ENCODE peak calls at places on chromosomes 11 and 22, in seven cellular contexts. J is WTC11, X is HepG2, Y is H1, T is GM12878, U is K562, A is HCT116. M is an unnamed sample.

GRCh38 chr11:101436511-101437142 is 147.2 kb downstream of the TRPC6 start:
- DNase-seq in J (peak; percentile 74), X (peak; percentile 18), Y (peak; percentile 74), T (no peak), U (peak; percentile 14), A (peak; percentile 46), M (peak; percentile 41)

GRCh38 chr11:15627560-15627959 is 512.8 kb downstream of the INSC start:
- DNase-seq in J (no peak), X (no peak), Y (no peak), T (no peak), U (no peak), A (no peak), M (no peak)

GRCh38 chr11:45730014-45730413 is 64.6 kb upstream of the CHST1 start:
- DNase-seq in J (no peak), X (no peak), Y (no peak), T (no peak), U (no peak), A (no peak), M (no peak)

GRCh38 chr22:41565403-41566054 is 4.7 kb downstream of the CSDC2 start:
- DNase-seq in J (no peak), X (peak; percentile 55), Y (no peak), T (no peak), U (peak; percentile 61), A (peak; percentile 61), M (no peak)

GRCh38 chr22:33240901-33241300 is 182.7 kb upstream of the SYN3 start:
- DNase-seq in J (no peak), X (no peak), Y (no peak), T (no peak), U (no peak), A (no peak), M (no peak)

GRCh38 chr22:37999640-38000272 is 15.4 kb upstream of the SOX10 start:
- DNase-seq in J (no peak), X (no peak), Y (no peak), T (no peak), U (peak; percentile 23), A (peak; percentile 75), M (peak; percentile 57)

GRCh38 chr11:119680899-119681370 is 48.1 kb downstream of the NECTIN1 start:
- DNase-seq in J (no peak), X (no peak), Y (no peak), T (no peak), U (no peak), A (no peak), M (no peak)

GRCh38 chr11:120227228-120227852 is 12.6 kb upstream of the POU2F3 start:
- DNase-seq in J (no peak), X (no peak), Y (no peak), T (no peak), U (no peak), A (no peak), M (no peak)

GRCh38 chr22:30414525-30415047 is 11.0 kb upstream of the MTFP1 start:
- DNase-seq in J (no peak), X (no peak), Y (no peak), T (no peak), U (no peak), A (no peak), M (no peak)

GRCh38 chr11:33507356-33507755 is 193.3 kb downstream of the C11orf91 start:
- DNase-seq in J (no peak), X (no peak), Y (no peak), T (no peak), U (no peak), A (no peak), M (no peak)

GRCh38 chr11:65565624-65566453 is 4.4 kb upstream of the ZNRD2 start:
- DNase-seq in J (no peak), X (no peak), Y (no peak), T (no peak), U (no peak), A (no peak), M (no peak)
- TF ChIP-seq SP1 in J (no peak), X (no peak), Y (no peak), T (no peak), U (no peak), A (no peak), M (no peak)

DNA sequence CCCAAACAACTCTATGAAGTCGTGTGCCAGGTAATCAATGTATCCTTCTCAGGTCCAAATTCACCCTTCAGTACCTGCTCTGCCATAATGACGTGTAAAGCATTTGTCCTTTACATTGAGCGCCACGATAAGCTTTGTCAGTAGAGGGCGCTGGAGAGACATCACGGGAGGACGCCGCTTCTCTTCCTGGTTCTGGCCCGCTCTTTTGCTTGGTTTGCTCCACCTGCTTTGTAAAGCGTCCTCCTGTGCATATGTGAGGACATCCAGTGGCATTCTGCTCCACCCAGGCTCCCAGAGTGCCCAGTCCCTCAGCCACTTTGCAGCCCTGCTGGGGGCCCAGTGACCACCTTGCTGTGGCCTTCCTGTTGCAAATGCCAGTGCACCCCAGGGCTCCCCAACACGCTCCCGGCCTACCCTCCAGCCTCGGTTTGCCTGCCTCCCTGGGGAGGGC is 61.1 kb downstream of the WT1 start:
- DNase-seq in J (peak; percentile 86), X (peak; percentile 62), Y (peak; percentile 89), T (peak; percentile 25), U (peak; percentile 75), A (peak; percentile 19), M (peak; percentile 46)
- TF ChIP-seq SP1 in J (no peak), X (no peak), Y (no peak), T (no peak), U (peak; percentile 23), A (no peak), M (no peak)

DNA sequence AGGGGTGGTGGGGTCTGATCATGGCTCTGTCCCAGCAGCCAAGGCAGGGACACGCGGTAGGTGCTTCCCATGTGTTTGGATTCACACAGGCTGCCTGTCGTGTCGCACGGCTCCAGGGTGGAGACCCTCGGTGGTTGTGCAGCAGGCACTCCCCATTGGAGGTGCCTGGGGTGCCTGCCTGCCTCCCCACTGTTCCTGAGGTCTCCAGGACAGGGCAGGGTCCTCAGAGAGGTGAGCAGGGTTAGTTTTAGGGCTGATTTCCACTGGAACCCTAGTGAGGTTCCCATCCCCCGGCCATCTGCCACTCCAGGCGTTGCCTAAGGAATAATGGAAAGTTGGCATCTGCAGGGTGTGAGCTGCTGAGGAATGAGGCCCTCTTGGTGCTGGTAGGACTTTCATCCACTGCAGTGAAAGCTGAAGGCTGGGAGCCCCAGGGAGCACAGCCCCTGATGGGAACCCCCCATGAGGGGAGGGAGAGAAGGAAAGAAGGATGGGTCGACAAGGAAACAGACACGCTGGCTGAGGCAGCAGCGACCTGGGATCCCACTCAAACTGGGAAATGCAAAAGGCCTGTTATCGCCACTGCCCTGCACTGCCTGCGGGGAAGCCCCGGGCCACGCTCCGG is 32.2 kb downstream of the OSBPL5 start:
- DNase-seq in J (peak; percentile 7), X (no peak), Y (no peak), T (no peak), U (no peak), A (no peak), M (no peak)
- TF ChIP-seq SP1 in J (no peak), X (no peak), Y (no peak), T (no peak), U (no peak), A (no peak), M (no peak)

GRCh38 chr11:86502137-86502536 is 127.5 kb downstream of the CCDC81 start:
- DNase-seq in J (no peak), X (no peak), Y (no peak), T (no peak), U (no peak), A (no peak), M (no peak)

GRCh38 chr11:86497836-86498235 is 123.1 kb downstream of the CCDC81 start:
- DNase-seq in J (no peak), X (no peak), Y (no peak), T (no peak), U (no peak), A (no peak), M (no peak)

GRCh38 chr11:86500500-86501170 is 125.9 kb downstream of the CCDC81 start:
- DNase-seq in J (no peak), X (no peak), Y (no peak), T (no peak), U (peak; percentile 29), A (no peak), M (no peak)

GRCh38 chr11:86497310-86497709 is 122.6 kb downstream of the CCDC81 start:
- DNase-seq in J (no peak), X (no peak), Y (no peak), T (no peak), U (no peak), A (no peak), M (no peak)

DNA sequence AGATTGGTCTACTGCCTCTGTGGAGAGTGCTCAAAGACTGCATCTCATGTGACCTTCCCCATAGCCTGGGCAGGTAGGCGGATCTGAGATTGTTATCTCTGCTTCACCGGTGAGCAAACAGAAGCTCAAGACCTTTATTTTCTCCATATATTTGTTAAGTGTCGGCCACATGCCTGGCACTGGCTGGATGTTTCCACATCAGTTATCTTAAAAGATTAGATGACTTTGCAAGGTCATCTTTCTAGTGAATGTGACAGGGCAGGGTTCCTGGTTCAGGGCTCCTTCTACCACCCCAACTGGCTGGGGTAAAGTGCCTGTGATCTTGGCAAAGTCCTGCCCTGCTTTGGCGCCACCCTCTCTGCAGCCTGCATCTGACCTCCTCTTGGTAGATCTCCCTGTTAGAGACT is 125.0 kb downstream of the CCDC81 start:
- DNase-seq in J (no peak), X (peak; percentile 73), Y (no peak), T (no peak), U (no peak), A (no peak), M (no peak)
- TF ChIP-seq SP1 in J (no peak), X (no peak), Y (no peak), T (no peak), U (no peak), A (no peak), M (no peak)

GRCh38 chr22:49934891-49935557 is 16.6 kb downstream of the CRELD2 start:
- DNase-seq in J (peak; percentile 79), X (no peak), Y (peak; percentile 77), T (no peak), U (peak; percentile 74), A (no peak), M (no peak)
- TF ChIP-seq SP1 in J (no peak), X (no peak), Y (no peak), T (no peak), U (no peak), A (no peak), M (no peak)

GRCh38 chr22:44661070-44661469 is 40.9 kb upstream of the PRR5 start:
- DNase-seq in J (peak; percentile 70), X (no peak), Y (peak; percentile 82), T (no peak), U (no peak), A (no peak), M (no peak)
- TF ChIP-seq SP1 in J (peak; percentile 25), X (no peak), Y (no peak), T (no peak), U (no peak), A (no peak), M (no peak)

GRCh38 chr11:62545437-62546243 is 966 bp downstream of the AHNAK start:
- DNase-seq in J (peak; percentile 80), X (peak; percentile 86), Y (peak; percentile 85), T (no peak), U (peak; percentile 88), A (peak; percentile 75), M (peak; percentile 74)

GRCh38 chr11:62547691-62548281 is 1.2 kb upstream of the AHNAK start:
- DNase-seq in J (no peak), X (peak; percentile 81), Y (no peak), T (no peak), U (no peak), A (no peak), M (no peak)

GRCh38 chr11:62546244-62546936 is at the start of gene AHNAK:
- DNase-seq in J (peak; percentile 73), X (no peak), Y (peak; percentile 79), T (no peak), U (peak; percentile 87), A (no peak), M (peak; percentile 65)

GRCh38 chr11:62546937-62547625 is 475 bp upstream of the AHNAK start:
- DNase-seq in J (peak; percentile 32), X (no peak), Y (peak; percentile 67), T (no peak), U (no peak), A (no peak), M (no peak)

GRCh38 chr11:62548545-62549335 is 2.1 kb upstream of the AHNAK start:
- DNase-seq in J (no peak), X (peak; percentile 78), Y (no peak), T (no peak), U (no peak), A (no peak), M (no peak)
- TF ChIP-seq SP1 in J (no peak), X (no peak), Y (no peak), T (no peak), U (no peak), A (no peak), M (no peak)